ENCODE peak calls at places on chromosomes 12 and 14, in ten cellular contexts. One of them, this sample, is unnamed.

GRCh38 chr14:51304428-51304827 is 64.4 kb downstream of the TMX1 start:
- DNase-seq in ovary: no peak
- DNase-seq in Peyer's patch: no peak
- DNase-seq in A673: no peak
- DNase-seq in GM23248: peak; percentile 82
- DNase-seq in CD8-positive, alpha-beta memory T cell: no peak
- DNase-seq in fibroblast of mammary gland: peak; percentile 75
- DNase-seq in esophagus squamous epithelium: no peak
- DNase-seq in left ventricle myocardium inferior: no peak
- DNase-seq in endothelial cell of umbilical vein: no peak
- DNase-seq in this sample: no peak

GRCh38 chr14:85536835-85537195 is 6.9 kb downstream of the FLRT2 start:
- DNase-seq in ovary: no peak
- DNase-seq in Peyer's patch: no peak
- DNase-seq in A673: peak; percentile 61
- DNase-seq in GM23248: peak; percentile 55
- DNase-seq in CD8-positive, alpha-beta memory T cell: no peak
- DNase-seq in fibroblast of mammary gland: peak; percentile 46
- DNase-seq in esophagus squamous epithelium: no peak
- DNase-seq in left ventricle myocardium inferior: no peak
- DNase-seq in endothelial cell of umbilical vein: no peak
- DNase-seq in this sample: no peak

GRCh38 chr12:13000935-13001724 is 1.1 kb upstream of the HEBP1 start:
- DNase-seq in ovary: peak; percentile 72
- DNase-seq in Peyer's patch: peak; percentile 80
- DNase-seq in A673: peak; percentile 52
- DNase-seq in GM23248: peak; percentile 83
- DNase-seq in CD8-positive, alpha-beta memory T cell: peak; percentile 11
- DNase-seq in fibroblast of mammary gland: peak; percentile 42
- DNase-seq in esophagus squamous epithelium: peak; percentile 5
- DNase-seq in left ventricle myocardium inferior: peak; percentile 52
- DNase-seq in endothelial cell of umbilical vein: peak; percentile 61
- DNase-seq in this sample: peak; percentile 63

GRCh38 chr14:75711796-75712211 is 50.8 kb downstream of the TTLL5 start:
- DNase-seq in ovary: peak; percentile 29
- DNase-seq in Peyer's patch: no peak
- DNase-seq in A673: peak; percentile 81
- DNase-seq in GM23248: peak; percentile 96
- DNase-seq in CD8-positive, alpha-beta memory T cell: no peak
- DNase-seq in fibroblast of mammary gland: peak; percentile 82
- DNase-seq in esophagus squamous epithelium: no peak
- DNase-seq in left ventricle myocardium inferior: peak; percentile 58
- DNase-seq in endothelial cell of umbilical vein: peak; percentile 46
- DNase-seq in this sample: peak; percentile 84

GRCh38 chr12:4938900-4939299 is 29.2 kb downstream of the KCNA1 start:
- DNase-seq in ovary: no peak
- DNase-seq in Peyer's patch: no peak
- DNase-seq in A673: no peak
- DNase-seq in GM23248: no peak
- DNase-seq in CD8-positive, alpha-beta memory T cell: no peak
- DNase-seq in fibroblast of mammary gland: no peak
- DNase-seq in esophagus squamous epithelium: no peak
- DNase-seq in left ventricle myocardium inferior: no peak
- DNase-seq in endothelial cell of umbilical vein: no peak
- DNase-seq in this sample: no peak

GRCh38 chr14:105273062-105273461 is 24.7 kb downstream of the BTBD6 start:
- DNase-seq in ovary: no peak
- DNase-seq in Peyer's patch: peak; percentile 38
- DNase-seq in A673: no peak
- DNase-seq in GM23248: no peak
- DNase-seq in CD8-positive, alpha-beta memory T cell: no peak
- DNase-seq in fibroblast of mammary gland: no peak
- DNase-seq in esophagus squamous epithelium: no peak
- DNase-seq in left ventricle myocardium inferior: no peak
- DNase-seq in endothelial cell of umbilical vein: no peak
- DNase-seq in this sample: no peak

GRCh38 chr12:64077922-64078321 is 144.2 kb downstream of the KICS2 start:
- DNase-seq in ovary: no peak
- DNase-seq in Peyer's patch: no peak
- DNase-seq in A673: peak; percentile 42
- DNase-seq in GM23248: peak; percentile 35
- DNase-seq in CD8-positive, alpha-beta memory T cell: no peak
- DNase-seq in fibroblast of mammary gland: no peak
- DNase-seq in esophagus squamous epithelium: no peak
- DNase-seq in left ventricle myocardium inferior: no peak
- DNase-seq in endothelial cell of umbilical vein: peak; percentile 15
- DNase-seq in this sample: peak; percentile 35

GRCh38 chr14:33612184-33612479 is 338.7 kb downstream of the EGLN3 start:
- DNase-seq in ovary: no peak
- DNase-seq in Peyer's patch: no peak
- DNase-seq in A673: no peak
- DNase-seq in GM23248: no peak
- DNase-seq in CD8-positive, alpha-beta memory T cell: no peak
- DNase-seq in fibroblast of mammary gland: no peak
- DNase-seq in esophagus squamous epithelium: no peak
- DNase-seq in left ventricle myocardium inferior: no peak
- DNase-seq in endothelial cell of umbilical vein: no peak
- DNase-seq in this sample: no peak

GRCh38 chr12:26633591-26634210 is 199.3 kb downstream of the ITPR2 start:
- DNase-seq in ovary: no peak
- DNase-seq in Peyer's patch: no peak
- DNase-seq in A673: peak; percentile 19
- DNase-seq in GM23248: peak; percentile 78
- DNase-seq in CD8-positive, alpha-beta memory T cell: no peak
- DNase-seq in fibroblast of mammary gland: peak; percentile 84
- DNase-seq in esophagus squamous epithelium: no peak
- DNase-seq in left ventricle myocardium inferior: no peak
- DNase-seq in endothelial cell of umbilical vein: no peak
- DNase-seq in this sample: peak; percentile 77

DNA sequence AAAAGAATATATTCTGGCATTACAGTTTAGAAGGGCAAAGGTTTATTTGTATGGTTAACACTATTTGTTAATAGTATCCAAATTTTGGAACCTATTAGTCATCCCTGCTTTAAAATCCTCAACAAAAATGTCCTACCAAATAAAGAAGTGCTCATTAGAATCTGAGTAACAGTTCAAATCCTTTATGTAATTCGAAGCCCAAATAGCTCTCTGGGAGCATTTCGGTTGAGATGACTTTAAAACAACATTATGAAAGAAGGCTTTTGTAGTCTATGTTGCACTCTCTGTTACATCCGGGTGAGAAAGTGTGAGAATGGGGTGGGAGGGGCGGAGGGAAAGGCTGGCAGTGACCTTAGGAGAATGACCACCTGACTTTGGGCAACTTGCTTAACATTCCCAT is 59.7 kb downstream of the SLC38A1 start:
- DNase-seq in ovary: no peak
- DNase-seq in Peyer's patch: no peak
- DNase-seq in A673: peak; percentile 19
- DNase-seq in GM23248: peak; percentile 66
- DNase-seq in CD8-positive, alpha-beta memory T cell: no peak
- DNase-seq in fibroblast of mammary gland: peak; percentile 56
- DNase-seq in esophagus squamous epithelium: no peak
- DNase-seq in left ventricle myocardium inferior: no peak
- DNase-seq in endothelial cell of umbilical vein: no peak
- DNase-seq in this sample: peak; percentile 29
- H3K4me3 ChIP-seq in ovary: no peak overlapping the region
- H3K4me3 ChIP-seq in Peyer's patch: no peak overlapping the region
- H3K4me3 ChIP-seq in A673: no peak overlapping the region
- H3K4me3 ChIP-seq in GM23248: no peak overlapping the region
- H3K4me3 ChIP-seq in CD8-positive, alpha-beta memory T cell: no peak overlapping the region
- H3K4me3 ChIP-seq in fibroblast of mammary gland: no peak overlapping the region
- H3K4me3 ChIP-seq in esophagus squamous epithelium: no peak overlapping the region
- H3K4me3 ChIP-seq in left ventricle myocardium inferior: no peak overlapping the region
- H3K4me3 ChIP-seq in endothelial cell of umbilical vein: no peak overlapping the region
- H3K4me3 ChIP-seq in this sample: no peak overlapping the region

GRCh38 chr14:77579065-77579464 is 37.4 kb downstream of the SPTLC2 start:
- DNase-seq in ovary: no peak
- DNase-seq in Peyer's patch: no peak
- DNase-seq in A673: no peak
- DNase-seq in GM23248: peak; percentile 76
- DNase-seq in CD8-positive, alpha-beta memory T cell: no peak
- DNase-seq in fibroblast of mammary gland: peak; percentile 87
- DNase-seq in esophagus squamous epithelium: no peak
- DNase-seq in left ventricle myocardium inferior: no peak
- DNase-seq in endothelial cell of umbilical vein: no peak
- DNase-seq in this sample: peak; percentile 66

GRCh38 chr14:77579760-77580159 is 36.7 kb downstream of the SPTLC2 start:
- DNase-seq in ovary: no peak
- DNase-seq in Peyer's patch: no peak
- DNase-seq in A673: no peak
- DNase-seq in GM23248: no peak
- DNase-seq in CD8-positive, alpha-beta memory T cell: no peak
- DNase-seq in fibroblast of mammary gland: no peak
- DNase-seq in esophagus squamous epithelium: no peak
- DNase-seq in left ventricle myocardium inferior: no peak
- DNase-seq in endothelial cell of umbilical vein: no peak
- DNase-seq in this sample: no peak

GRCh38 chr14:77582511-77582910 is 33.9 kb downstream of the SPTLC2 start:
- DNase-seq in ovary: no peak
- DNase-seq in Peyer's patch: no peak
- DNase-seq in A673: peak; percentile 91
- DNase-seq in GM23248: no peak
- DNase-seq in CD8-positive, alpha-beta memory T cell: no peak
- DNase-seq in fibroblast of mammary gland: no peak
- DNase-seq in esophagus squamous epithelium: no peak
- DNase-seq in left ventricle myocardium inferior: no peak
- DNase-seq in endothelial cell of umbilical vein: peak; percentile 81
- DNase-seq in this sample: peak; percentile 18

GRCh38 chr14:77580477-77580876 is 36.0 kb downstream of the SPTLC2 start:
- DNase-seq in ovary: no peak
- DNase-seq in Peyer's patch: no peak
- DNase-seq in A673: peak; percentile 16
- DNase-seq in GM23248: no peak
- DNase-seq in CD8-positive, alpha-beta memory T cell: no peak
- DNase-seq in fibroblast of mammary gland: no peak
- DNase-seq in esophagus squamous epithelium: no peak
- DNase-seq in left ventricle myocardium inferior: no peak
- DNase-seq in endothelial cell of umbilical vein: no peak
- DNase-seq in this sample: no peak

GRCh38 chr14:77580964-77581505 is 35.4 kb downstream of the SPTLC2 start:
- DNase-seq in ovary: no peak
- DNase-seq in Peyer's patch: no peak
- DNase-seq in A673: peak; percentile 88
- DNase-seq in GM23248: peak; percentile 70
- DNase-seq in CD8-positive, alpha-beta memory T cell: no peak
- DNase-seq in fibroblast of mammary gland: peak; percentile 83
- DNase-seq in esophagus squamous epithelium: no peak
- DNase-seq in left ventricle myocardium inferior: no peak
- DNase-seq in endothelial cell of umbilical vein: peak; percentile 89
- DNase-seq in this sample: peak; percentile 76
- H3K4me3 ChIP-seq in ovary: no peak overlapping the region
- H3K4me3 ChIP-seq in Peyer's patch: peak overlapping the region; percentile 5
- H3K4me3 ChIP-seq in A673: peak overlapping the region; percentile 17
- H3K4me3 ChIP-seq in GM23248: peak overlapping the region; percentile 53
- H3K4me3 ChIP-seq in CD8-positive, alpha-beta memory T cell: peak overlapping the region; percentile 41
- H3K4me3 ChIP-seq in fibroblast of mammary gland: no peak overlapping the region
- H3K4me3 ChIP-seq in esophagus squamous epithelium: no peak overlapping the region
- H3K4me3 ChIP-seq in left ventricle myocardium inferior: peak overlapping the region; percentile 38
- H3K4me3 ChIP-seq in endothelial cell of umbilical vein: peak overlapping the region; percentile 53
- H3K4me3 ChIP-seq in this sample: peak overlapping the region; percentile 18

GRCh38 chr14:71576472-71576871 is 355.8 kb upstream of the RGS6 start:
- DNase-seq in ovary: no peak
- DNase-seq in Peyer's patch: no peak
- DNase-seq in A673: no peak
- DNase-seq in GM23248: no peak
- DNase-seq in CD8-positive, alpha-beta memory T cell: no peak
- DNase-seq in fibroblast of mammary gland: no peak
- DNase-seq in esophagus squamous epithelium: no peak
- DNase-seq in left ventricle myocardium inferior: no peak
- DNase-seq in endothelial cell of umbilical vein: peak; percentile 49
- DNase-seq in this sample: no peak

GRCh38 chr14:71579331-71579730 is 352.9 kb upstream of the RGS6 start:
- DNase-seq in ovary: no peak
- DNase-seq in Peyer's patch: no peak
- DNase-seq in A673: no peak
- DNase-seq in GM23248: no peak
- DNase-seq in CD8-positive, alpha-beta memory T cell: no peak
- DNase-seq in fibroblast of mammary gland: no peak
- DNase-seq in esophagus squamous epithelium: no peak
- DNase-seq in left ventricle myocardium inferior: no peak
- DNase-seq in endothelial cell of umbilical vein: no peak
- DNase-seq in this sample: no peak

GRCh38 chr14:71574976-71575375 is 357.3 kb upstream of the RGS6 start:
- DNase-seq in ovary: no peak
- DNase-seq in Peyer's patch: no peak
- DNase-seq in A673: peak; percentile 65
- DNase-seq in GM23248: peak; percentile 89
- DNase-seq in CD8-positive, alpha-beta memory T cell: no peak
- DNase-seq in fibroblast of mammary gland: peak; percentile 74
- DNase-seq in esophagus squamous epithelium: no peak
- DNase-seq in left ventricle myocardium inferior: no peak
- DNase-seq in endothelial cell of umbilical vein: peak; percentile 42
- DNase-seq in this sample: peak; percentile 85
- H3K4me3 ChIP-seq in ovary: no peak overlapping the region
- H3K4me3 ChIP-seq in Peyer's patch: no peak overlapping the region
- H3K4me3 ChIP-seq in A673: no peak overlapping the region
- H3K4me3 ChIP-seq in GM23248: peak overlapping the region; percentile 6
- H3K4me3 ChIP-seq in CD8-positive, alpha-beta memory T cell: no peak overlapping the region
- H3K4me3 ChIP-seq in fibroblast of mammary gland: no peak overlapping the region
- H3K4me3 ChIP-seq in esophagus squamous epithelium: no peak overlapping the region
- H3K4me3 ChIP-seq in left ventricle myocardium inferior: no peak overlapping the region
- H3K4me3 ChIP-seq in endothelial cell of umbilical vein: no peak overlapping the region
- H3K4me3 ChIP-seq in this sample: no peak overlapping the region

GRCh38 chr12:128792398-128792797 is 31.4 kb downstream of the SLC15A4 start:
- DNase-seq in ovary: no peak
- DNase-seq in Peyer's patch: no peak
- DNase-seq in A673: no peak
- DNase-seq in GM23248: no peak
- DNase-seq in CD8-positive, alpha-beta memory T cell: no peak
- DNase-seq in fibroblast of mammary gland: no peak
- DNase-seq in esophagus squamous epithelium: no peak
- DNase-seq in left ventricle myocardium inferior: no peak
- DNase-seq in endothelial cell of umbilical vein: no peak
- DNase-seq in this sample: no peak

GRCh38 chr12:128795530-128796361 is 28.0 kb downstream of the SLC15A4 start:
- DNase-seq in ovary: no peak
- DNase-seq in Peyer's patch: no peak
- DNase-seq in A673: no peak
- DNase-seq in GM23248: no peak
- DNase-seq in CD8-positive, alpha-beta memory T cell: no peak
- DNase-seq in fibroblast of mammary gland: no peak
- DNase-seq in esophagus squamous epithelium: no peak
- DNase-seq in left ventricle myocardium inferior: no peak
- DNase-seq in endothelial cell of umbilical vein: peak; percentile 24
- DNase-seq in this sample: no peak

GRCh38 chr12:128792881-128793280 is 30.9 kb downstream of the SLC15A4 start:
- DNase-seq in ovary: no peak
- DNase-seq in Peyer's patch: no peak
- DNase-seq in A673: no peak
- DNase-seq in GM23248: no peak
- DNase-seq in CD8-positive, alpha-beta memory T cell: no peak
- DNase-seq in fibroblast of mammary gland: no peak
- DNase-seq in esophagus squamous epithelium: no peak
- DNase-seq in left ventricle myocardium inferior: no peak
- DNase-seq in endothelial cell of umbilical vein: no peak
- DNase-seq in this sample: no peak

GRCh38 chr12:128796439-128797118 is 27.2 kb downstream of the SLC15A4 start:
- DNase-seq in ovary: no peak
- DNase-seq in Peyer's patch: no peak
- DNase-seq in A673: peak; percentile 23
- DNase-seq in GM23248: no peak
- DNase-seq in CD8-positive, alpha-beta memory T cell: peak; percentile 24
- DNase-seq in fibroblast of mammary gland: no peak
- DNase-seq in esophagus squamous epithelium: no peak
- DNase-seq in left ventricle myocardium inferior: no peak
- DNase-seq in endothelial cell of umbilical vein: no peak
- DNase-seq in this sample: no peak

GRCh38 chr12:128794661-128795529 is 28.9 kb downstream of the SLC15A4 start:
- DNase-seq in ovary: no peak
- DNase-seq in Peyer's patch: no peak
- DNase-seq in A673: no peak
- DNase-seq in GM23248: no peak
- DNase-seq in CD8-positive, alpha-beta memory T cell: peak; percentile 41
- DNase-seq in fibroblast of mammary gland: no peak
- DNase-seq in esophagus squamous epithelium: no peak
- DNase-seq in left ventricle myocardium inferior: no peak
- DNase-seq in endothelial cell of umbilical vein: peak; percentile 53
- DNase-seq in this sample: no peak
- H3K4me3 ChIP-seq in ovary: no peak overlapping the region
- H3K4me3 ChIP-seq in Peyer's patch: no peak overlapping the region
- H3K4me3 ChIP-seq in A673: no peak overlapping the region
- H3K4me3 ChIP-seq in GM23248: no peak overlapping the region
- H3K4me3 ChIP-seq in CD8-positive, alpha-beta memory T cell: peak overlapping the region; percentile 34
- H3K4me3 ChIP-seq in fibroblast of mammary gland: no peak overlapping the region
- H3K4me3 ChIP-seq in esophagus squamous epithelium: no peak overlapping the region
- H3K4me3 ChIP-seq in left ventricle myocardium inferior: no peak overlapping the region
- H3K4me3 ChIP-seq in endothelial cell of umbilical vein: no peak overlapping the region
- H3K4me3 ChIP-seq in this sample: no peak overlapping the region